ENCODE peak calls at places on chromosomes 1 and 21, in eight cellular contexts. One of them, this sample, is unnamed. For H3K27me3, the result is how much of the 10 kb centered on the place peaks cover.

GRCh38 chr1:214568328-214568727 is 16.9 kb upstream of the PTPN14 start:
- DNase-seq in SK-N-SH: no peak
- DNase-seq in sigmoid colon: no peak
- DNase-seq in GM12878: no peak
- DNase-seq in esophagus muscularis mucosa: no peak
- DNase-seq in breast epithelium: no peak
- DNase-seq in Panc1: no peak
- DNase-seq in stomach: no peak
- DNase-seq in this sample: no peak

GRCh38 chr1:64505944-64506658 is 36.2 kb downstream of the CACHD1 start:
- DNase-seq in stomach: peak
- DNase-seq in sigmoid colon: no peak
- DNase-seq in esophagus muscularis mucosa: no peak
- DNase-seq in breast epithelium: peak
- DNase-seq in Panc1: no peak
- DNase-seq in SK-N-SH: no peak
- DNase-seq in GM12878: no peak
- DNase-seq in this sample: peak

GRCh38 chr1:21670059-21670881 is 1.1 kb upstream of the RAP1GAP start:
- DNase-seq in breast epithelium: no peak
- DNase-seq in stomach: no peak
- DNase-seq in Panc1: no peak
- DNase-seq in sigmoid colon: peak
- DNase-seq in esophagus muscularis mucosa: no peak
- DNase-seq in SK-N-SH: no peak
- DNase-seq in GM12878: no peak
- DNase-seq in this sample: no peak

GRCh38 chr1:30950053-30950452 is 41.5 kb upstream of the SDC3 start:
- DNase-seq in sigmoid colon: no peak
- DNase-seq in SK-N-SH: no peak
- DNase-seq in stomach: no peak
- DNase-seq in GM12878: no peak
- DNase-seq in breast epithelium: no peak
- DNase-seq in Panc1: no peak
- DNase-seq in esophagus muscularis mucosa: no peak
- DNase-seq in this sample: no peak

GRCh38 chr1:19679691-19680090 is 15.0 kb downstream of the HTR6 start:
- DNase-seq in sigmoid colon: no peak
- DNase-seq in GM12878: no peak
- DNase-seq in stomach: no peak
- DNase-seq in esophagus muscularis mucosa: no peak
- DNase-seq in Panc1: no peak
- DNase-seq in SK-N-SH: no peak
- DNase-seq in breast epithelium: no peak
- DNase-seq in this sample: no peak

GRCh38 chr21:29462475-29462874 is 163.8 kb downstream of the BACH1 start:
- DNase-seq in GM12878: peak
- DNase-seq in esophagus muscularis mucosa: no peak
- DNase-seq in Panc1: no peak
- DNase-seq in SK-N-SH: no peak
- DNase-seq in stomach: no peak
- DNase-seq in breast epithelium: no peak
- DNase-seq in sigmoid colon: no peak
- DNase-seq in this sample: no peak

GRCh38 chr1:170857955-170858354 is 77.4 kb upstream of the MROH9 start:
- DNase-seq in GM12878: no peak
- DNase-seq in Panc1: no peak
- DNase-seq in stomach: no peak
- DNase-seq in breast epithelium: no peak
- DNase-seq in SK-N-SH: no peak
- DNase-seq in esophagus muscularis mucosa: no peak
- DNase-seq in sigmoid colon: no peak
- DNase-seq in this sample: no peak

GRCh38 chr1:186188736-186189135 is 186.3 kb downstream of the TPR start:
- DNase-seq in esophagus muscularis mucosa: no peak
- DNase-seq in sigmoid colon: no peak
- DNase-seq in breast epithelium: no peak
- DNase-seq in SK-N-SH: no peak
- DNase-seq in GM12878: no peak
- DNase-seq in stomach: no peak
- DNase-seq in Panc1: no peak
- DNase-seq in this sample: no peak

GRCh38 chr1:203287109-203287893 is 18.0 kb upstream of the BTG2 start:
- DNase-seq in sigmoid colon: peak
- DNase-seq in breast epithelium: no peak
- DNase-seq in stomach: peak
- DNase-seq in Panc1: no peak
- DNase-seq in esophagus muscularis mucosa: no peak
- DNase-seq in GM12878: peak
- DNase-seq in SK-N-SH: no peak
- DNase-seq in this sample: peak

GRCh38 chr1:153533689-153534201 is 2.0 kb downstream of the S100A6 start:
- DNase-seq in sigmoid colon: peak
- DNase-seq in SK-N-SH: no peak
- DNase-seq in stomach: no peak
- DNase-seq in esophagus muscularis mucosa: no peak
- DNase-seq in Panc1: peak
- DNase-seq in GM12878: no peak
- DNase-seq in breast epithelium: no peak
- DNase-seq in this sample: peak

GRCh38 chr1:185595835-185596667 is 138.1 kb upstream of the HMCN1 start:
- DNase-seq in SK-N-SH: peak
- DNase-seq in stomach: peak
- DNase-seq in Panc1: peak
- DNase-seq in breast epithelium: no peak
- DNase-seq in esophagus muscularis mucosa: no peak
- DNase-seq in GM12878: peak
- DNase-seq in sigmoid colon: no peak
- DNase-seq in this sample: peak

GRCh38 chr21:37101384-37101783 is 28.3 kb downstream of the TTC3 start:
- DNase-seq in GM12878: no peak
- DNase-seq in SK-N-SH: no peak
- DNase-seq in esophagus muscularis mucosa: no peak
- DNase-seq in sigmoid colon: no peak
- DNase-seq in stomach: no peak
- DNase-seq in Panc1: no peak
- DNase-seq in breast epithelium: no peak
- DNase-seq in this sample: no peak

GRCh38 chr1:58249729-58250586 is 296.6 kb downstream of the OMA1 start:
- DNase-seq in stomach: no peak
- DNase-seq in breast epithelium: no peak
- DNase-seq in SK-N-SH: peak
- DNase-seq in GM12878: no peak
- DNase-seq in sigmoid colon: no peak
- DNase-seq in esophagus muscularis mucosa: no peak
- DNase-seq in Panc1: no peak
- DNase-seq in this sample: no peak

GRCh38 chr1:198788561-198789064 is 149.8 kb downstream of the PTPRC start:
- DNase-seq in GM12878: no peak
- DNase-seq in esophagus muscularis mucosa: no peak
- DNase-seq in SK-N-SH: peak
- DNase-seq in sigmoid colon: no peak
- DNase-seq in breast epithelium: no peak
- DNase-seq in stomach: no peak
- DNase-seq in Panc1: no peak
- DNase-seq in this sample: no peak

GRCh38 chr1:52769346-52770033 is 43.2 kb downstream of the ZYG11B start:
- DNase-seq in breast epithelium: no peak
- DNase-seq in stomach: no peak
- DNase-seq in SK-N-SH: no peak
- DNase-seq in Panc1: no peak
- DNase-seq in GM12878: no peak
- DNase-seq in sigmoid colon: no peak
- DNase-seq in esophagus muscularis mucosa: no peak
- DNase-seq in this sample: no peak

GRCh38 chr1:239718997-239719628 is 332.7 kb downstream of the CHRM3 start:
- DNase-seq in esophagus muscularis mucosa: no peak
- DNase-seq in stomach: no peak
- DNase-seq in SK-N-SH: no peak
- DNase-seq in breast epithelium: no peak
- DNase-seq in GM12878: no peak
- DNase-seq in sigmoid colon: no peak
- DNase-seq in Panc1: no peak
- DNase-seq in this sample: no peak

GRCh38 chr1:31915438-31915837 is 22.7 kb downstream of the PTP4A2 start:
- DNase-seq in Panc1: no peak
- DNase-seq in GM12878: no peak
- DNase-seq in breast epithelium: no peak
- DNase-seq in SK-N-SH: no peak
- DNase-seq in sigmoid colon: no peak
- DNase-seq in stomach: no peak
- DNase-seq in esophagus muscularis mucosa: no peak
- DNase-seq in this sample: no peak

GRCh38 chr21:38688068-38688467 is 117.7 kb upstream of the ETS2 start:
- DNase-seq in GM12878: no peak
- DNase-seq in stomach: no peak
- DNase-seq in esophagus muscularis mucosa: no peak
- DNase-seq in sigmoid colon: no peak
- DNase-seq in SK-N-SH: no peak
- DNase-seq in breast epithelium: no peak
- DNase-seq in Panc1: no peak
- DNase-seq in this sample: no peak

GRCh38 chr1:60559371-60559770 is 485.8 kb upstream of the C1orf87 start:
- DNase-seq in breast epithelium: no peak
- DNase-seq in Panc1: no peak
- DNase-seq in sigmoid colon: no peak
- DNase-seq in SK-N-SH: no peak
- DNase-seq in stomach: no peak
- DNase-seq in esophagus muscularis mucosa: no peak
- DNase-seq in GM12878: no peak
- DNase-seq in this sample: no peak

GRCh38 chr1:27141266-27142003 is 13.5 kb downstream of the SLC9A1 start:
- DNase-seq in Panc1: no peak
- DNase-seq in SK-N-SH: no peak
- DNase-seq in sigmoid colon: no peak
- DNase-seq in breast epithelium: peak
- DNase-seq in GM12878: no peak
- DNase-seq in stomach: peak
- DNase-seq in esophagus muscularis mucosa: no peak
- DNase-seq in this sample: peak

GRCh38 chr1:27144349-27144748 is 10.6 kb downstream of the SLC9A1 start:
- DNase-seq in sigmoid colon: no peak
- DNase-seq in breast epithelium: peak
- DNase-seq in SK-N-SH: no peak
- DNase-seq in esophagus muscularis mucosa: no peak
- DNase-seq in stomach: peak
- DNase-seq in Panc1: no peak
- DNase-seq in GM12878: no peak
- DNase-seq in this sample: peak

GRCh38 chr1:27144920-27145661 is 9.8 kb downstream of the SLC9A1 start:
- DNase-seq in esophagus muscularis mucosa: no peak
- DNase-seq in Panc1: no peak
- DNase-seq in sigmoid colon: peak
- DNase-seq in breast epithelium: no peak
- DNase-seq in stomach: peak
- DNase-seq in GM12878: no peak
- DNase-seq in SK-N-SH: no peak
- DNase-seq in this sample: peak

GRCh38 chr1:27142464-27142863 is 12.5 kb downstream of the SLC9A1 start:
- DNase-seq in esophagus muscularis mucosa: no peak
- DNase-seq in breast epithelium: no peak
- DNase-seq in stomach: no peak
- DNase-seq in GM12878: no peak
- DNase-seq in SK-N-SH: no peak
- DNase-seq in sigmoid colon: no peak
- DNase-seq in Panc1: no peak
- DNase-seq in this sample: no peak

GRCh38 chr1:27143408-27143807 is 11.5 kb downstream of the SLC9A1 start:
- DNase-seq in Panc1: no peak
- DNase-seq in sigmoid colon: no peak
- DNase-seq in stomach: no peak
- DNase-seq in SK-N-SH: no peak
- DNase-seq in GM12878: no peak
- DNase-seq in esophagus muscularis mucosa: no peak
- DNase-seq in breast epithelium: no peak
- DNase-seq in this sample: no peak
- H3K27ac ChIP-seq in Panc1: no peak
- H3K27ac ChIP-seq in sigmoid colon: peak
- H3K27ac ChIP-seq in stomach: peak
- H3K27ac ChIP-seq in SK-N-SH: no peak
- H3K27ac ChIP-seq in GM12878: no peak
- H3K27ac ChIP-seq in esophagus muscularis mucosa: no peak
- H3K27ac ChIP-seq in breast epithelium: peak
- H3K27ac ChIP-seq in this sample: peak

DNA sequence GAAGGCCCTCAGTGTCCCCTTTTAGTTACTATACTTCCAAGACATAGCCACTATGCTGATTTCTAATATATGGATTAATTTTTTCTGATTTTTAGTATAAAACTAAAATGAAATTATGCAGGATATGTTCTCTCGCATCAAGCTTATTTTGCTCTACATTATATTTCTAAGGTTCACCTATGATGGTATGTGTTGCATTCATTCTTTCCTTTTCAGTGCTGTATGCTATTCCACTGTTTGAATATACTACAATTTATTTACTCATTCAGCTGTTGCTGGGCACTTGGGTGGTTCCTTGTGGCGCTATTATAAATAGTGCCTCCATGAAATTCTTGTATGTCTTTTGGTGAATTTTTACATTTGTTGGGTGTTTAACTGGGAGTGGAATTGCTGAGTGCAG is 230.3 kb downstream of the ATG4C start:
- DNase-seq in SK-N-SH: no peak
- DNase-seq in Panc1: no peak
- DNase-seq in breast epithelium: no peak
- DNase-seq in sigmoid colon: no peak
- DNase-seq in stomach: no peak
- DNase-seq in esophagus muscularis mucosa: no peak
- DNase-seq in GM12878: no peak
- DNase-seq in this sample: no peak
- TF ChIP-seq POLR2AphosphoS5 in SK-N-SH: no peak
- TF ChIP-seq POLR2AphosphoS5 in Panc1: no peak
- TF ChIP-seq POLR2AphosphoS5 in breast epithelium: no peak
- TF ChIP-seq POLR2AphosphoS5 in sigmoid colon: no peak
- TF ChIP-seq POLR2AphosphoS5 in stomach: no peak
- TF ChIP-seq POLR2AphosphoS5 in esophagus muscularis mucosa: no peak
- TF ChIP-seq POLR2AphosphoS5 in GM12878: no peak
- TF ChIP-seq POLR2AphosphoS5 in this sample: no peak

DNA sequence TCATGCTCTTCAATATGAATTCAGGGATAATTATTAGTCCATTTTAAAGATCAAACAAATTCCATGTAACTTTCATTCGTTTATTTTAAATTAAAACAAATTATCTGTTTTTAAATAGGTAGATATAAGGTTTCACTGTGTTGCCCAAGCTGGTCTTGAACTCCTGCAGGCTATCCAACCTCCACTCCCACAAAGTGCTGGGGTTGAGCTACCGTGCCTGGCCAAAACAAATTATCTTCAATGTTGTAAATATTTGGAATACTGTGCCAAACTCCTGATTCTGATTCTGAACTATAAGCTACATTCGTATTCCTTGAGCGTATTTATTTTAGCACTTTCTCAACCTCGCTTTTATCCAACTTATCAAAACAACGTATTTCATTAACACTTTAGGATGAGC is 19.6 kb downstream of the AGL start:
- DNase-seq in GM12878: no peak
- DNase-seq in stomach: no peak
- DNase-seq in esophagus muscularis mucosa: no peak
- DNase-seq in Panc1: no peak
- DNase-seq in breast epithelium: no peak
- DNase-seq in sigmoid colon: no peak
- DNase-seq in SK-N-SH: no peak
- DNase-seq in this sample: no peak
- H3K27me3 ChIP-seq in GM12878: under half
- H3K27me3 ChIP-seq in stomach: under half
- H3K27me3 ChIP-seq in esophagus muscularis mucosa: under half
- H3K27me3 ChIP-seq in Panc1: under half
- H3K27me3 ChIP-seq in breast epithelium: under half
- H3K27me3 ChIP-seq in sigmoid colon: under half
- H3K27me3 ChIP-seq in SK-N-SH: under half
- H3K27me3 ChIP-seq in this sample: under half

GRCh38 chr21:24045373-24045772 is 1561.9 kb downstream of the MRPL39 start:
- DNase-seq in SK-N-SH: no peak
- DNase-seq in GM12878: no peak
- DNase-seq in stomach: no peak
- DNase-seq in sigmoid colon: no peak
- DNase-seq in breast epithelium: no peak
- DNase-seq in Panc1: no peak
- DNase-seq in esophagus muscularis mucosa: no peak
- DNase-seq in this sample: no peak
- H3K27ac ChIP-seq in SK-N-SH: no peak
- H3K27ac ChIP-seq in GM12878: no peak
- H3K27ac ChIP-seq in stomach: no peak
- H3K27ac ChIP-seq in sigmoid colon: no peak
- H3K27ac ChIP-seq in breast epithelium: no peak
- H3K27ac ChIP-seq in Panc1: no peak
- H3K27ac ChIP-seq in esophagus muscularis mucosa: no peak
- H3K27ac ChIP-seq in this sample: no peak